ENCODE peak calls at places on chromosome 2, in seven cellular contexts. K is H1, Y is H9, E is IMR-90, W is mesendoderm, N is mesenchymal stem cell, Z is trophoblast cell. R is an unnamed sample.

GRCh38 chr2:28413896-28414290 is 21.2 kb downstream of the FOSL2 start:
- DNase-seq in Y (no peak), K (no peak), N (no peak), E (no peak), Z (no peak), W (no peak), R (no peak)

GRCh38 chr2:217897816-217898806 is 104.7 kb downstream of the TNS1 start:
- DNase-seq in N (no peak), W (no peak), Z (no peak), E (no peak), K (no peak), Y (no peak), R (no peak)

GRCh38 chr2:116669782-116670181 is 1144.7 kb upstream of the DDX18 start:
- DNase-seq in K (no peak), Z (no peak), E (no peak), Y (no peak), N (peak), W (no peak), R (no peak)

GRCh38 chr2:159879061-159879604 is 81.1 kb upstream of the CD302 start:
- DNase-seq in W (no peak), Z (no peak), N (no peak), Y (no peak), E (peak), K (no peak), R (no peak)

GRCh38 chr2:151761193-151761592 is 26.9 kb upstream of the NEB start:
- DNase-seq in K (no peak), Y (no peak), N (no peak), E (no peak), W (no peak), Z (no peak), R (no peak)

GRCh38 chr2:239942871-239943311 is 82.3 kb downstream of the NDUFA10 start:
- DNase-seq in W (no peak), Z (no peak), E (no peak), K (no peak), N (no peak), Y (no peak), R (no peak)

GRCh38 chr2:138794734-138795133 is 14.5 kb upstream of the NXPH2 start:
- DNase-seq in Y (no peak), K (no peak), N (no peak), Z (no peak), W (no peak), E (no peak), R (no peak)

GRCh38 chr2:40341198-40341597 is 110.7 kb downstream of the SLC8A1 start:
- DNase-seq in Z (no peak), E (peak), Y (no peak), N (no peak), K (no peak), W (no peak), R (no peak)

GRCh38 chr2:19851116-19851515 is 50.7 kb downstream of the TTC32 start:
- DNase-seq in E (no peak), Z (peak), W (peak), N (no peak), Y (peak), K (no peak), R (no peak)

GRCh38 chr2:136164377-136164776 is 46.4 kb upstream of the CXCR4 start:
- DNase-seq in E (no peak), Z (no peak), N (no peak), W (no peak), Y (peak), K (no peak), R (peak)

GRCh38 chr2:232568161-232568560 is 17.7 kb downstream of the EIF4E2 start:
- DNase-seq in Y (no peak), E (peak), K (no peak), W (no peak), N (peak), Z (no peak), R (no peak)

GRCh38 chr2:140383781-140384180 is 1603.6 kb upstream of the NXPH2 start:
- DNase-seq in N (peak), Z (no peak), E (no peak), Y (no peak), K (no peak), W (no peak), R (no peak)

GRCh38 chr2:218890369-218890768 is 9.7 kb downstream of the WNT10A start:
- DNase-seq in N (no peak), Z (no peak), Y (no peak), K (no peak), E (no peak), W (no peak), R (no peak)

GRCh38 chr2:107810734-107811133 is 16.0 kb upstream of the RGPD4 start:
- DNase-seq in N (no peak), Y (no peak), Z (no peak), E (no peak), W (peak), K (no peak), R (no peak)

GRCh38 chr2:229425573-229425972 is 154.5 kb upstream of the PID1 start:
- DNase-seq in W (no peak), Z (no peak), Y (no peak), E (no peak), K (no peak), N (no peak), R (no peak)

GRCh38 chr2:152405206-152406118 is 70.5 kb downstream of the FMNL2 start:
- DNase-seq in Z (no peak), N (peak), Y (no peak), E (peak), W (peak), K (no peak), R (no peak)

GRCh38 chr2:150478206-150478974 is 9.1 kb downstream of the RND3 start:
- DNase-seq in W (peak), K (no peak), Z (no peak), Y (no peak), N (no peak), E (peak), R (peak)

GRCh38 chr2:37365669-37366068 is 21.2 kb downstream of the QPCT start:
- DNase-seq in N (no peak), K (no peak), W (no peak), Y (no peak), Z (no peak), E (no peak), R (no peak)

GRCh38 chr2:202932425-202933138 is 20.5 kb downstream of the CARF start:
- DNase-seq in W (peak), E (peak), Y (no peak), K (no peak), N (peak), Z (peak), R (no peak)

GRCh38 chr2:9914384-9915065 is 37.0 kb upstream of the GRHL1 start:
- DNase-seq in N (peak), W (peak), E (peak), Y (no peak), Z (peak), K (no peak), R (no peak)

GRCh38 chr2:445896-446295 is 158.0 kb upstream of the ALKAL2 start:
- DNase-seq in Y (no peak), Z (no peak), E (no peak), W (no peak), N (no peak), K (no peak), R (no peak)

GRCh38 chr2:121501070-121501469 is 29.6 kb upstream of the RNU4ATAC start:
- DNase-seq in Y (no peak), E (peak), K (no peak), Z (no peak), N (peak), W (no peak), R (no peak)

GRCh38 chr2:176099737-176100546 is at the start of gene HOXD12:
- DNase-seq in E (no peak), Y (peak), N (no peak), K (no peak), Z (no peak), W (no peak), R (no peak)

GRCh38 chr2:38524580-38524979 is 78.1 kb downstream of the HNRNPLL start:
- DNase-seq in K (no peak), E (no peak), Y (no peak), N (no peak), Z (no peak), W (no peak), R (no peak)

GRCh38 chr2:25517701-25518100 is 155.7 kb downstream of the DTNB start:
- DNase-seq in K (no peak), W (no peak), Y (no peak), E (no peak), N (no peak), Z (no peak), R (no peak)

GRCh38 chr2:43176449-43176848 is 50.0 kb downstream of the ZFP36L2 start:
- DNase-seq in K (no peak), W (no peak), Z (no peak), Y (no peak), E (no peak), N (no peak), R (no peak)

GRCh38 chr2:219440388-219441256 is 6.0 kb downstream of the SPEG start:
- DNase-seq in Z (peak), N (peak), W (no peak), Y (no peak), E (peak), K (no peak), R (no peak)

GRCh38 chr2:120722603-120723421 is 12.9 kb upstream of the GLI2 start:
- DNase-seq in K (no peak), Z (no peak), E (peak), Y (peak), N (peak), W (peak), R (no peak)

GRCh38 chr2:195049372-195050031 is 607.5 kb upstream of the SLC39A10 start:
- DNase-seq in N (no peak), W (no peak), Z (no peak), K (no peak), E (no peak), Y (no peak), R (no peak)

GRCh38 chr2:3535794-3536681 is 16.7 kb upstream of the ADI1 start:
- DNase-seq in K (no peak), N (peak), Z (peak), E (peak), W (peak), Y (no peak), R (no peak)

DNA sequence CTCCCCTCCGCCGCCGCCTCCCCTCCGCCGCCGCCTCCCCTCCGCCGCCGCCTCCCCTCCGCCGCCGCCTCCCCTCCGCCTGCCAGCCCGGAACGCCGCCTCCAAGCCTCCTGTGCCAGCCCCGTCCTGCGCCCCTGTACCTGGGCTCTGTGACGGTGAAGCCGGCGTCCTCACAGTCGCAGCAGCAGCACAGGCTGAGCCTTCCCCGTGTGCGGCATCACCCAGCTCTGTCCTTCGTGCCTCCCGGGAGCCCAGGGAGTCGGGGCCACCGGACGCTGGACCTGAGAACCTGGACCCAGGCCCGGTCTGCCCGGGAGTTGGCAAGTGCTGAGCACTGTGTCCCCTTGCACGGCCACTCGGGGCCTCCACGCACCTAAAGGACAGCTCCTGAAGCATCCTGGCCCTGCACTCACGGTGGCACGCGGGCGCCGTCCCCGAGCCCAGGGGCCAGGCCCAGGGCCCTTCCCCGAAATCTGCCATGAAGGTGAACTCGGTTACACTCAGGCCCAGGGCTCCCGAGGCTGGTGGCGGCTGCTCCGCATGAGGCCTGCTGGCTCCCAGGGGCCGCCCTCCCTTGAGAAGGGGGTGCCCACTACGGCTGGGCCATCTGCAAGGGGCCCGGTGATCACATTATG is 32.9 kb downstream of the RTP5 start:
- DNase-seq in Y (peak), E (no peak), K (no peak), Z (no peak), W (no peak), N (no peak), R (no peak)
- H3K27ac ChIP-seq in Y (no peak), E (no peak), K (no peak), Z (no peak), W (no peak), N (no peak), R (no peak)

GRCh38 chr2:238263204-238264071 is 23.6 kb upstream of the HES6 start:
- DNase-seq in E (peak), N (peak), Z (peak), K (peak), W (peak), Y (peak), R (peak)
- H2BK5ac ChIP-seq in E (no peak), N (no peak), Z (no peak), K (no peak), W (no peak), Y (no peak), R (no peak)

GRCh38 chr2:170245312-170245711 is 67.4 kb downstream of the MYO3B start:
- DNase-seq in Y (no peak), E (no peak), W (no peak), Z (no peak), N (no peak), K (no peak), R (no peak)

GRCh38 chr2:170247333-170247732 is 69.4 kb downstream of the MYO3B start:
- DNase-seq in W (no peak), E (no peak), Z (no peak), N (no peak), K (no peak), Y (no peak), R (no peak)

GRCh38 chr2:170249761-170250160 is 71.8 kb downstream of the MYO3B start:
- DNase-seq in E (no peak), Y (no peak), K (no peak), N (no peak), W (no peak), Z (no peak), R (no peak)

GRCh38 chr2:170248574-170249393 is 70.8 kb downstream of the MYO3B start:
- DNase-seq in E (no peak), K (no peak), W (no peak), Z (no peak), N (no peak), Y (no peak), R (no peak)

GRCh38 chr2:170247882-170248393 is 70.0 kb downstream of the MYO3B start:
- DNase-seq in K (no peak), N (no peak), Z (no peak), W (no peak), E (no peak), Y (no peak), R (no peak)
- H4K8ac ChIP-seq in K (no peak), N (no peak), Z (no peak), W (no peak), E (no peak), Y (no peak), R (no peak)

GRCh38 chr2:95526360-95527341 is 42.1 kb upstream of the TRIM43B start:
- DNase-seq in K (no peak), W (no peak), N (no peak), Y (no peak), E (peak), Z (peak), R (no peak)
- H3K27ac ChIP-seq in K (no peak), W (no peak), N (no peak), Y (no peak), E (peak), Z (no peak), R (no peak)

DNA sequence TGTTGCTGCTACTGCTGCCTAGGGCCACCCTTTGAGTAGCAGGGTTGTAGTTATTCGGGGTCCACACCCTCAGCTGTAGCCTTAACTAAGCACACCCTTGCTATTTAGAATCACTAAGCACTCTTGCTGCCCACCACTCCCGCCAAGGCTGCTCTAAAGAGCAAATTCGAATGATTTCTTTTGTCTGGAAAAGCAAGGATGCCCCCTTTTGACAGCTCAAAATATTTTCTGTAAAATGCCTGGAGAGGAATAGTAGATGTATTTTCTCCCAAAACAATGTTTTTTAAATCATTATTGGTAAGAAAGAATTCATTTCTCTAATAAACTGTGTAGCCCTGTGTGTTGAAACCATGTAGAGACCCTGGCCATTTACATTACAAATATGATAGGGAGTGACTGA is 80.8 kb upstream of the PAPOLG start:
- DNase-seq in N (no peak), Y (no peak), Z (no peak), W (peak), E (no peak), K (no peak), R (no peak)
- H2BK5ac ChIP-seq in N (no peak), Y (no peak), Z (no peak), W (no peak), E (no peak), K (no peak), R (no peak)

GRCh38 chr2:101518470-101519172 is 43.7 kb upstream of the RFX8 start:
- DNase-seq in K (no peak), N (peak), W (peak), E (peak), Z (no peak), Y (peak), R (peak)
- H4K8ac ChIP-seq in K (peak), N (peak), W (no peak), E (peak), Z (peak), Y (no peak), R (no peak)

GRCh38 chr2:157059036-157059435 is 198.5 kb upstream of the GALNT5 start:
- DNase-seq in N (no peak), Y (no peak), E (no peak), W (no peak), Z (no peak), K (no peak), R (no peak)
- H3K27ac ChIP-seq in N (no peak), Y (no peak), E (no peak), W (no peak), Z (no peak), K (no peak), R (no peak)

GRCh38 chr2:68931799-68932198 is 20.9 kb downstream of the GKN2 start:
- DNase-seq in W (no peak), Y (no peak), N (peak), Z (no peak), E (peak), K (no peak), R (no peak)
- H2BK5ac ChIP-seq in W (no peak), Y (no peak), N (no peak), Z (no peak), E (peak), K (no peak), R (no peak)

GRCh38 chr2:186980117-186980442 is 131.1 kb upstream of the ZSWIM2 start:
- DNase-seq in Y (no peak), E (no peak), Z (no peak), W (no peak), N (no peak), K (no peak), R (no peak)
- H4K8ac ChIP-seq in Y (no peak), E (no peak), Z (no peak), W (no peak), N (no peak), K (no peak), R (no peak)

R was measured in neuronal stem cell.